ENCODE peak calls at places on chromosomes 13 and 19, in five cellular contexts. Z is body of pancreas; W is Kasumi-1; J is EH; X is stimulated activated naive CD4-positive, alpha-beta T cell. T is an unnamed sample.

GRCh38 chr13:89910166-89910565 is 1437.3 kb upstream of the MIR17HG start:
- DNase-seq in W (no peak), Z (no peak), J (no peak), X (no peak), T (no peak)

GRCh38 chr13:97588993-97589392 is 155.0 kb downstream of the RAP2A start:
- DNase-seq in W (no peak), X (no peak), Z (no peak), J (no peak), T (no peak)

GRCh38 chr13:69660155-69660554 is 447.5 kb upstream of the ATXN8OS start:
- DNase-seq in X (no peak), J (no peak), Z (no peak), W (no peak), T (no peak)

GRCh38 chr19:48466571-48467325 is 2.4 kb upstream of the CYTH2 start:
- DNase-seq in X (no peak), W (no peak), Z (no peak), J (peak), T (no peak)

GRCh38 chr13:25225970-25226369 is 53.9 kb upstream of the AMER2 start:
- DNase-seq in X (no peak), Z (no peak), W (no peak), J (no peak), T (no peak)

GRCh38 chr19:16516381-16516780 is 20.2 kb downstream of the C19orf44 start:
- DNase-seq in X (no peak), W (no peak), Z (no peak), J (no peak), T (no peak)

GRCh38 chr19:46970815-46971214 is 48.8 kb upstream of the NPAS1 start:
- DNase-seq in W (no peak), Z (no peak), X (no peak), J (peak), T (no peak)

GRCh38 chr19:29662604-29663404 is 2.5 kb upstream of the PLEKHF1 start:
- DNase-seq in Z (peak), W (no peak), J (peak), X (no peak), T (peak)

GRCh38 chr13:27172495-27172842 is 858 bp upstream of the USP12 start:
- DNase-seq in Z (no peak), J (peak), W (peak), X (no peak), T (no peak)